ENCODE peak calls at places on chromosomes 16 and 17, in eight cellular contexts. One of them, this sample, is unnamed.
A peak's percentile ranks its signal among the peaks of the same experiment; 100 is the strongest.

GRCh38 chr17:44940768-44941167 is 6.8 kb downstream of the KIF18B start:
- DNase-seq in transverse colon: no peak
- DNase-seq in spleen: no peak
- DNase-seq in GM23248: no peak
- DNase-seq in breast epithelium: no peak
- DNase-seq in thoracic aorta: no peak
- DNase-seq in dorsolateral prefrontal cortex: no peak
- DNase-seq in fibroblast of lung: no peak
- DNase-seq in this sample: no peak

GRCh38 chr17:29390856-29391631 is 881 bp downstream of the TAOK1 start:
- DNase-seq in GM23248: peak; percentile 61
- DNase-seq in breast epithelium: no peak
- DNase-seq in transverse colon: peak; percentile 25
- DNase-seq in fibroblast of lung: peak; percentile 28
- DNase-seq in dorsolateral prefrontal cortex: no peak
- DNase-seq in thoracic aorta: no peak
- DNase-seq in spleen: peak; percentile 84
- DNase-seq in this sample: peak; percentile 41

GRCh38 chr16:48734220-48734619 is 124.2 kb upstream of the N4BP1 start:
- DNase-seq in thoracic aorta: no peak
- DNase-seq in breast epithelium: no peak
- DNase-seq in fibroblast of lung: no peak
- DNase-seq in dorsolateral prefrontal cortex: no peak
- DNase-seq in spleen: no peak
- DNase-seq in transverse colon: no peak
- DNase-seq in GM23248: no peak
- DNase-seq in this sample: no peak

GRCh38 chr17:31496097-31496496 is 104.6 kb downstream of the RAB11FIP4 start:
- DNase-seq in thoracic aorta: no peak
- DNase-seq in dorsolateral prefrontal cortex: no peak
- DNase-seq in spleen: peak; percentile 45
- DNase-seq in fibroblast of lung: no peak
- DNase-seq in breast epithelium: no peak
- DNase-seq in GM23248: no peak
- DNase-seq in transverse colon: no peak
- DNase-seq in this sample: no peak

GRCh38 chr16:85541619-85542547 is 71.2 kb upstream of the GSE1 start:
- DNase-seq in spleen: no peak
- DNase-seq in breast epithelium: no peak
- DNase-seq in dorsolateral prefrontal cortex: no peak
- DNase-seq in GM23248: peak; percentile 30
- DNase-seq in thoracic aorta: no peak
- DNase-seq in fibroblast of lung: no peak
- DNase-seq in transverse colon: no peak
- DNase-seq in this sample: no peak

GRCh38 chr17:20083460-20083859 is 74.3 kb downstream of the SPECC1 start:
- DNase-seq in transverse colon: no peak
- DNase-seq in GM23248: peak; percentile 42
- DNase-seq in breast epithelium: no peak
- DNase-seq in thoracic aorta: no peak
- DNase-seq in dorsolateral prefrontal cortex: no peak
- DNase-seq in fibroblast of lung: no peak
- DNase-seq in spleen: no peak
- DNase-seq in this sample: no peak

GRCh38 chr16:81654346-81654745 is 124.7 kb upstream of the PLCG2 start:
- DNase-seq in transverse colon: no peak
- DNase-seq in breast epithelium: no peak
- DNase-seq in dorsolateral prefrontal cortex: no peak
- DNase-seq in spleen: peak; percentile 39
- DNase-seq in thoracic aorta: no peak
- DNase-seq in GM23248: peak; percentile 63
- DNase-seq in fibroblast of lung: peak; percentile 26
- DNase-seq in this sample: no peak

GRCh38 chr17:55005520-55005919 is 37.0 kb downstream of the STXBP4 start:
- DNase-seq in thoracic aorta: no peak
- DNase-seq in transverse colon: no peak
- DNase-seq in breast epithelium: no peak
- DNase-seq in GM23248: peak; percentile 13
- DNase-seq in fibroblast of lung: peak; percentile 19
- DNase-seq in spleen: no peak
- DNase-seq in dorsolateral prefrontal cortex: no peak
- DNase-seq in this sample: no peak

GRCh38 chr16:86016201-86016965 is 117.4 kb downstream of the IRF8 start:
- DNase-seq in thoracic aorta: no peak
- DNase-seq in GM23248: peak; percentile 70
- DNase-seq in breast epithelium: peak; percentile 28
- DNase-seq in spleen: no peak
- DNase-seq in transverse colon: peak; percentile 39
- DNase-seq in dorsolateral prefrontal cortex: no peak
- DNase-seq in fibroblast of lung: peak; percentile 46
- DNase-seq in this sample: no peak

GRCh38 chr16:2964416-2965223 is 545 bp downstream of the KREMEN2 start:
- DNase-seq in thoracic aorta: no peak
- DNase-seq in fibroblast of lung: no peak
- DNase-seq in transverse colon: peak; percentile 58
- DNase-seq in dorsolateral prefrontal cortex: no peak
- DNase-seq in breast epithelium: no peak
- DNase-seq in GM23248: peak; percentile 32
- DNase-seq in spleen: peak; percentile 88
- DNase-seq in this sample: no peak

GRCh38 chr16:79809376-79809775 is 208.8 kb upstream of the MAF start:
- DNase-seq in fibroblast of lung: no peak
- DNase-seq in transverse colon: no peak
- DNase-seq in dorsolateral prefrontal cortex: no peak
- DNase-seq in thoracic aorta: no peak
- DNase-seq in spleen: no peak
- DNase-seq in breast epithelium: no peak
- DNase-seq in GM23248: no peak
- DNase-seq in this sample: no peak

GRCh38 chr16:67444259-67445125 is 13.6 kb downstream of the HSD11B2 start:
- DNase-seq in breast epithelium: no peak
- DNase-seq in transverse colon: no peak
- DNase-seq in fibroblast of lung: peak; percentile 39
- DNase-seq in spleen: no peak
- DNase-seq in dorsolateral prefrontal cortex: no peak
- DNase-seq in thoracic aorta: no peak
- DNase-seq in GM23248: peak; percentile 39
- DNase-seq in this sample: no peak

GRCh38 chr16:67445126-67445426 is 14.2 kb downstream of the HSD11B2 start:
- DNase-seq in breast epithelium: no peak
- DNase-seq in thoracic aorta: no peak
- DNase-seq in transverse colon: no peak
- DNase-seq in GM23248: no peak
- DNase-seq in fibroblast of lung: no peak
- DNase-seq in dorsolateral prefrontal cortex: no peak
- DNase-seq in spleen: no peak
- DNase-seq in this sample: no peak

GRCh38 chr16:67442581-67443255 is 11.8 kb downstream of the HSD11B2 start:
- DNase-seq in fibroblast of lung: no peak
- DNase-seq in transverse colon: no peak
- DNase-seq in spleen: no peak
- DNase-seq in GM23248: no peak
- DNase-seq in thoracic aorta: no peak
- DNase-seq in dorsolateral prefrontal cortex: no peak
- DNase-seq in breast epithelium: no peak
- DNase-seq in this sample: no peak

GRCh38 chr16:67441907-67442306 is 11.0 kb downstream of the HSD11B2 start:
- DNase-seq in transverse colon: no peak
- DNase-seq in breast epithelium: no peak
- DNase-seq in spleen: no peak
- DNase-seq in fibroblast of lung: no peak
- DNase-seq in GM23248: no peak
- DNase-seq in dorsolateral prefrontal cortex: no peak
- DNase-seq in thoracic aorta: no peak
- DNase-seq in this sample: no peak

GRCh38 chr16:67443299-67443698 is 12.4 kb downstream of the HSD11B2 start:
- DNase-seq in fibroblast of lung: no peak
- DNase-seq in transverse colon: peak; percentile 50
- DNase-seq in thoracic aorta: no peak
- DNase-seq in breast epithelium: no peak
- DNase-seq in spleen: no peak
- DNase-seq in GM23248: peak; percentile 76
- DNase-seq in dorsolateral prefrontal cortex: no peak
- DNase-seq in this sample: no peak
- H3K27ac ChIP-seq in fibroblast of lung: no peak overlapping the region
- H3K27ac ChIP-seq in transverse colon: peak overlapping the region; percentile 83
- H3K27ac ChIP-seq in thoracic aorta: no peak overlapping the region
- H3K27ac ChIP-seq in breast epithelium: peak overlapping the region; percentile 87
- H3K27ac ChIP-seq in spleen: peak overlapping the region; percentile 31
- H3K27ac ChIP-seq in GM23248: peak overlapping the region; percentile 7
- H3K27ac ChIP-seq in dorsolateral prefrontal cortex: no peak overlapping the region
- H3K27ac ChIP-seq in this sample: no peak overlapping the region

DNA sequence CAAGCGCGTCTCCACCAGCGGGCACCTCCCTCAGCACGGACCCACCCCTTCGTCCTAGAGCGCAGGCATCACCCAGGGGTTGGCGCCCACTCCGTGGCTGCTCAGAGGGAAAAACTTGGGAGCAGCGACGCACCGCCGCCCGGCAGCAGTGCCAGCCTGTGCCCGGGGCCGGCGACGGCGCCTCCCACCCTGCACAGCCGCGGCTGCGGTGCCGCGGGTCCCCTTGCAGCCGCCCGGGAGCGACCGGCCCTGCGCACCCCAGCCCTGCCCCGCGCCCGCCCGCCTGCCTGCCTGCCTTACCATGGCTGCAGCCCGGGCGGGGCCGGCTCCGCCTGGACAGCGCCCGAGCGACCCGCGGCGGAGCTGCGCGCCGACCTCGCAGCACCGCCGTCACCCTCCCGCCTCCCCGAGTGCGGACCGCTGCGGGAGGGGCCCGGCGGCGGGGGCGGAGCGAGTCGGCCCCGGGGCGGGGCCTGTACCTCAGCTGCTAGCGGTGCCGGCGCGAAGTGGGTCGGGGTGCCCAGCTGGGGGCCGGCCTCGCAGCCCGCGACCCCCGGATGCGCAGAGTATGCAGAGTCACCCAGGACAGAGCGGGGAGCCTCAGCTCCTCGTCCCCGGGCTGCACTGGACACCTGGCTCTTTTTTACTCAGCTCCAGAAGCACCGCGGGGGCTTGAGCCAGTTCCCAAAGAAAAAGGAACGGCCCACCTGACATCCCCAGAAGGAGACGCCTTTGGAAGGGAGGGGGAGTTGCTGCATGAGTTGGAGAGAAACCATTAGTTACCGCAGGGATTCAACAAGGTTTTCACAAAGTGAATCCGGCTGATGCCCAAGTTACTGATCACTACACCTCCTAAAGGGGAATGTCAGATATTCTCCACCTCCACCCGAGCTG is 17.5 kb upstream of the MTMR4 start:
- DNase-seq in GM23248: peak; percentile 79
- DNase-seq in spleen: peak; percentile 91
- DNase-seq in dorsolateral prefrontal cortex: peak; percentile 71
- DNase-seq in transverse colon: peak; percentile 64
- DNase-seq in breast epithelium: no peak
- DNase-seq in fibroblast of lung: peak; percentile 48
- DNase-seq in thoracic aorta: no peak
- DNase-seq in this sample: peak; percentile 64
- H3K27ac ChIP-seq in GM23248: no peak overlapping the region
- H3K27ac ChIP-seq in spleen: peak overlapping the region; percentile 51
- H3K27ac ChIP-seq in dorsolateral prefrontal cortex: peak overlapping the region; percentile 99
- H3K27ac ChIP-seq in transverse colon: peak overlapping the region; percentile 41
- H3K27ac ChIP-seq in breast epithelium: peak overlapping the region; percentile 65
- H3K27ac ChIP-seq in fibroblast of lung: no peak overlapping the region
- H3K27ac ChIP-seq in thoracic aorta: peak overlapping the region; percentile 58
- H3K27ac ChIP-seq in this sample: peak overlapping the region; percentile 96

DNA sequence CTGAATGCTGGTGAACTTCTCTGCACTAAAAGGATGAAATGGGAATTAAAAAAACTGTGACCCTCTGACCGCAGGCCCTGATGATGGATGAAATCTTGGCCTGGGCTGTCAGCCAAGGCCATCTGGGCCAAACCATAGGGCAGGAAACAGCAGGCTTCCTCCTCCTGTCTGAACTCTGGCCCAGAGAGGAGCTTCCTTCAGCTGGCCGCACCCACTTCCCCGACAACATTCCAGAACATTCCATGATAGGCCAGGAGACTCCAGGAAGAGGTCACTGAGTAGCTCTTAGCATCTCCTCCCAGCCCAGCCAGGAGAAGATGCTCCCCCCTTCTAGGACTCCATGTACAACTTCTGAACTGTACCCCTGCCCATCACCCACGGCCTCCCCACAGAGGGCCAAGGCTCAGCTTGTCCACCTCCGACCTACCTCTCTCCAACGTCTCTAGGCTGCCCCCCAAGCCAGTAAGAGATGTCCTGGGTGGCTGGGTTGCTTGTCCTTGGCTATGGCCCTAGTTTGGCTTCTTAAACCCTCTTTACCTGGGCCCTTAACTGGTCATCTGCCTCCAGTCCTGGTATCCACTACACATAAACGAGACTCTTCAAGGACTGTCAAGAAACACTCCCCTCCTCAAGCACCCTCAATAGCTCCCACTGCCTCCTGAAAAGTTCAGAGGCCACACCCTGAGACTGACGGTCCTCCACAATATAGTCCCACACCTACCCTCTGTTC is 1.7 kb downstream of the RPH3AL start:
- DNase-seq in dorsolateral prefrontal cortex: no peak
- DNase-seq in GM23248: peak; percentile 17
- DNase-seq in transverse colon: peak; percentile 90
- DNase-seq in spleen: peak; percentile 84
- DNase-seq in thoracic aorta: no peak
- DNase-seq in fibroblast of lung: peak; percentile 44
- DNase-seq in breast epithelium: peak; percentile 57
- DNase-seq in this sample: no peak
- H3K27ac ChIP-seq in dorsolateral prefrontal cortex: peak overlapping the region; percentile 42
- H3K27ac ChIP-seq in GM23248: no peak overlapping the region
- H3K27ac ChIP-seq in transverse colon: peak overlapping the region; percentile 92
- H3K27ac ChIP-seq in spleen: peak overlapping the region; percentile 86
- H3K27ac ChIP-seq in thoracic aorta: no peak overlapping the region
- H3K27ac ChIP-seq in fibroblast of lung: no peak overlapping the region
- H3K27ac ChIP-seq in breast epithelium: peak overlapping the region; percentile 80
- H3K27ac ChIP-seq in this sample: no peak overlapping the region

GRCh38 chr17:39012725-39013124 is 45.5 kb upstream of the FBXO47 start:
- DNase-seq in dorsolateral prefrontal cortex: no peak
- DNase-seq in spleen: no peak
- DNase-seq in fibroblast of lung: no peak
- DNase-seq in GM23248: no peak
- DNase-seq in transverse colon: no peak
- DNase-seq in thoracic aorta: no peak
- DNase-seq in breast epithelium: no peak
- DNase-seq in this sample: no peak

GRCh38 chr17:39014044-39014794 is 47.0 kb upstream of the FBXO47 start:
- DNase-seq in GM23248: peak; percentile 84
- DNase-seq in transverse colon: no peak
- DNase-seq in thoracic aorta: no peak
- DNase-seq in breast epithelium: no peak
- DNase-seq in spleen: no peak
- DNase-seq in fibroblast of lung: peak; percentile 73
- DNase-seq in dorsolateral prefrontal cortex: no peak
- DNase-seq in this sample: no peak

GRCh38 chr17:39016193-39017153 is 49.3 kb upstream of the FBXO47 start:
- DNase-seq in GM23248: peak; percentile 41
- DNase-seq in dorsolateral prefrontal cortex: no peak
- DNase-seq in thoracic aorta: no peak
- DNase-seq in spleen: no peak
- DNase-seq in fibroblast of lung: no peak
- DNase-seq in transverse colon: no peak
- DNase-seq in breast epithelium: no peak
- DNase-seq in this sample: no peak

GRCh38 chr17:39014795-39015545 is 47.8 kb upstream of the FBXO47 start:
- DNase-seq in breast epithelium: no peak
- DNase-seq in GM23248: no peak
- DNase-seq in dorsolateral prefrontal cortex: no peak
- DNase-seq in fibroblast of lung: no peak
- DNase-seq in spleen: no peak
- DNase-seq in transverse colon: no peak
- DNase-seq in thoracic aorta: no peak
- DNase-seq in this sample: no peak

GRCh38 chr17:39015546-39015935 is 48.3 kb upstream of the FBXO47 start:
- DNase-seq in breast epithelium: no peak
- DNase-seq in thoracic aorta: no peak
- DNase-seq in GM23248: no peak
- DNase-seq in fibroblast of lung: no peak
- DNase-seq in spleen: no peak
- DNase-seq in transverse colon: no peak
- DNase-seq in dorsolateral prefrontal cortex: no peak
- DNase-seq in this sample: no peak
- H3K27ac ChIP-seq in breast epithelium: peak overlapping the region; percentile 45
- H3K27ac ChIP-seq in thoracic aorta: no peak overlapping the region
- H3K27ac ChIP-seq in GM23248: no peak overlapping the region
- H3K27ac ChIP-seq in fibroblast of lung: no peak overlapping the region
- H3K27ac ChIP-seq in spleen: no peak overlapping the region
- H3K27ac ChIP-seq in transverse colon: no peak overlapping the region
- H3K27ac ChIP-seq in dorsolateral prefrontal cortex: no peak overlapping the region
- H3K27ac ChIP-seq in this sample: no peak overlapping the region